ENCODE peak calls at places on chromosomes 12 and 14, in four cellular contexts. One of them, this sample, is unnamed.

GRCh38 chr12:4821000-4821399 is 88.7 kb upstream of the KCNA1 start:
- DNase-seq in tibial artery: no peak
- DNase-seq in right cardiac atrium: no peak
- DNase-seq in dorsolateral prefrontal cortex: no peak
- DNase-seq in this sample: no peak

GRCh38 chr14:42140001-42140400 is 533.3 kb downstream of the LRFN5 start:
- DNase-seq in tibial artery: no peak
- DNase-seq in right cardiac atrium: no peak
- DNase-seq in dorsolateral prefrontal cortex: no peak
- DNase-seq in this sample: no peak

GRCh38 chr12:128786741-128787391 is 36.9 kb downstream of the SLC15A4 start:
- DNase-seq in tibial artery: no peak
- DNase-seq in dorsolateral prefrontal cortex: no peak
- DNase-seq in right cardiac atrium: no peak
- DNase-seq in this sample: no peak

GRCh38 chr12:6373022-6373787 is 2.2 kb downstream of the SCNN1A start:
- DNase-seq in dorsolateral prefrontal cortex: no peak
- DNase-seq in right cardiac atrium: no peak
- DNase-seq in tibial artery: no peak
- DNase-seq in this sample: no peak

GRCh38 chr12:132485619-132486018 is 4.3 kb upstream of the FBRSL1 start:
- DNase-seq in dorsolateral prefrontal cortex: no peak
- DNase-seq in right cardiac atrium: peak; percentile 1
- DNase-seq in tibial artery: no peak
- DNase-seq in this sample: no peak

GRCh38 chr14:64940336-64940910 is 2.1 kb downstream of the GPX2 start:
- DNase-seq in dorsolateral prefrontal cortex: no peak
- DNase-seq in right cardiac atrium: no peak
- DNase-seq in tibial artery: no peak
- DNase-seq in this sample: no peak

GRCh38 chr12:24095245-24095644 is 145.8 kb upstream of the SOX5 start:
- DNase-seq in dorsolateral prefrontal cortex: no peak
- DNase-seq in tibial artery: no peak
- DNase-seq in right cardiac atrium: no peak
- DNase-seq in this sample: no peak

GRCh38 chr14:58776516-58776915 is 138.8 kb downstream of the DACT1 start:
- DNase-seq in right cardiac atrium: no peak
- DNase-seq in tibial artery: no peak
- DNase-seq in dorsolateral prefrontal cortex: no peak
- DNase-seq in this sample: no peak

GRCh38 chr12:39006286-39006685 is 100.9 kb upstream of the CPNE8 start:
- DNase-seq in tibial artery: no peak
- DNase-seq in dorsolateral prefrontal cortex: no peak
- DNase-seq in right cardiac atrium: no peak
- DNase-seq in this sample: no peak

GRCh38 chr14:50862171-50862570 is 9.7 kb upstream of the ABHD12B start:
- DNase-seq in tibial artery: no peak
- DNase-seq in right cardiac atrium: no peak
- DNase-seq in dorsolateral prefrontal cortex: no peak
- DNase-seq in this sample: no peak

GRCh38 chr14:37051153-37051552 is 121.3 kb downstream of the SLC25A21 start:
- DNase-seq in tibial artery: no peak
- DNase-seq in right cardiac atrium: no peak
- DNase-seq in dorsolateral prefrontal cortex: no peak
- DNase-seq in this sample: no peak

GRCh38 chr12:112185093-112185923 is 59.9 kb downstream of the TRAFD1 start:
- DNase-seq in tibial artery: no peak
- DNase-seq in dorsolateral prefrontal cortex: no peak
- DNase-seq in right cardiac atrium: no peak
- DNase-seq in this sample: no peak

GRCh38 chr14:89407856-89408255 is 9.2 kb downstream of the FOXN3 start:
- DNase-seq in tibial artery: no peak
- DNase-seq in right cardiac atrium: no peak
- DNase-seq in dorsolateral prefrontal cortex: no peak
- DNase-seq in this sample: no peak

GRCh38 chr14:35244542-35244941 is 47.6 kb upstream of the PSMA6 start:
- DNase-seq in dorsolateral prefrontal cortex: no peak
- DNase-seq in right cardiac atrium: no peak
- DNase-seq in tibial artery: no peak
- DNase-seq in this sample: no peak

GRCh38 chr12:41944241-41944640 is 200.4 kb downstream of the GXYLT1 start:
- DNase-seq in right cardiac atrium: no peak
- DNase-seq in dorsolateral prefrontal cortex: no peak
- DNase-seq in tibial artery: no peak
- DNase-seq in this sample: no peak

GRCh38 chr12:1474567-1475153 is 119.7 kb downstream of the FBXL14 start:
- DNase-seq in tibial artery: no peak
- DNase-seq in right cardiac atrium: no peak
- DNase-seq in dorsolateral prefrontal cortex: no peak
- DNase-seq in this sample: no peak

GRCh38 chr14:68780358-68781160 is 12.3 kb downstream of the ZFP36L1 start:
- DNase-seq in dorsolateral prefrontal cortex: no peak
- DNase-seq in right cardiac atrium: peak; percentile 82
- DNase-seq in tibial artery: peak; percentile 84
- DNase-seq in this sample: peak; percentile 69

GRCh38 chr14:48936352-48936751 is 649.8 kb downstream of the RPS29 start:
- DNase-seq in dorsolateral prefrontal cortex: no peak
- DNase-seq in tibial artery: no peak
- DNase-seq in right cardiac atrium: no peak
- DNase-seq in this sample: no peak

GRCh38 chr12:124440841-124441381 is 126.5 kb downstream of the NCOR2 start:
- DNase-seq in dorsolateral prefrontal cortex: no peak
- DNase-seq in right cardiac atrium: peak; percentile 54
- DNase-seq in tibial artery: no peak
- DNase-seq in this sample: no peak

GRCh38 chr12:45989857-45990467 is 412 bp downstream of the SCAF11 start:
- DNase-seq in tibial artery: peak; percentile 85
- DNase-seq in right cardiac atrium: peak; percentile 72
- DNase-seq in dorsolateral prefrontal cortex: peak; percentile 44
- DNase-seq in this sample: peak; percentile 75

GRCh38 chr12:57522887-57523705 is 472 bp downstream of the MBD6 start:
- DNase-seq in dorsolateral prefrontal cortex: no peak
- DNase-seq in tibial artery: peak; percentile 85
- DNase-seq in right cardiac atrium: peak; percentile 70
- DNase-seq in this sample: peak; percentile 86

GRCh38 chr12:22518998-22519397 is 25.3 kb downstream of the C2CD5 start:
- DNase-seq in tibial artery: no peak
- DNase-seq in right cardiac atrium: no peak
- DNase-seq in dorsolateral prefrontal cortex: no peak
- DNase-seq in this sample: no peak

GRCh38 chr14:99736600-99737371 is 52.7 kb downstream of the CYP46A1 start:
- DNase-seq in right cardiac atrium: peak; percentile 74
- DNase-seq in dorsolateral prefrontal cortex: no peak
- DNase-seq in tibial artery: no peak
- DNase-seq in this sample: no peak

GRCh38 chr14:90720832-90721231 is 95.4 kb downstream of the TTC7B start:
- DNase-seq in dorsolateral prefrontal cortex: no peak
- DNase-seq in right cardiac atrium: no peak
- DNase-seq in tibial artery: no peak
- DNase-seq in this sample: no peak

GRCh38 chr14:38721822-38722431 is 381.1 kb downstream of the SEC23A start:
- DNase-seq in dorsolateral prefrontal cortex: peak; percentile 37
- DNase-seq in tibial artery: peak; percentile 77
- DNase-seq in right cardiac atrium: peak; percentile 38
- DNase-seq in this sample: peak; percentile 46

GRCh38 chr12:46153267-46153872 is 115.5 kb downstream of the SLC38A1 start:
- DNase-seq in dorsolateral prefrontal cortex: no peak
- DNase-seq in tibial artery: no peak
- DNase-seq in right cardiac atrium: no peak
- DNase-seq in this sample: no peak

GRCh38 chr12:44654641-44655625 is 221.2 kb downstream of the NELL2 start:
- DNase-seq in tibial artery: no peak
- DNase-seq in dorsolateral prefrontal cortex: no peak
- DNase-seq in right cardiac atrium: no peak
- DNase-seq in this sample: no peak

GRCh38 chr12:79155703-79156102 is 291.1 kb downstream of the SYT1 start:
- DNase-seq in tibial artery: no peak
- DNase-seq in dorsolateral prefrontal cortex: no peak
- DNase-seq in right cardiac atrium: no peak
- DNase-seq in this sample: no peak

GRCh38 chr14:62409909-62410308 is 635.3 kb downstream of the KCNH5 start:
- DNase-seq in dorsolateral prefrontal cortex: no peak
- DNase-seq in tibial artery: no peak
- DNase-seq in right cardiac atrium: no peak
- DNase-seq in this sample: no peak

GRCh38 chr12:106109168-106109910 is 29.4 kb downstream of the NUAK1 start:
- DNase-seq in right cardiac atrium: no peak
- DNase-seq in dorsolateral prefrontal cortex: no peak
- DNase-seq in tibial artery: no peak
- DNase-seq in this sample: no peak

DNA sequence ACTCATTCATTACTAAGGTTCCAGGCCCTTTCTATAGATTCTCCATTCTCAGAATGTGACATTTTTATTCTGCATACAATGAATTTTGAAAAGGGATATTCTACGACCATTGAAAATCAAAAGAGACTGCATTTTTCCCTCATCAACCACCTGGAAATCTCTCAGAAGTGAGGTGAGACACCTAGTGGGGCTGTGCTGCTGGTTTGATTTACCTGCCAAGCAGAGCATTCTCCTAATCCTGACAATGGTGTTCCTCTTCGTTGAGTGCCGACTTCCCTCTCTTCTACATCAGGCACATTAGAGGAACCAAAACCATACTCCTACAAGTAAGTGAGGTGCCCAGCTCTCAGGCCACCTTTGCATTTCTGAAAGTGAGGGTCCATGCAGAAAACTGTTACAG is 14.9 kb downstream of the CKB start:
- DNase-seq in tibial artery: no peak
- DNase-seq in dorsolateral prefrontal cortex: no peak
- DNase-seq in right cardiac atrium: no peak
- DNase-seq in this sample: no peak
- H3K4me3 ChIP-seq in tibial artery: no peak overlapping the region
- H3K4me3 ChIP-seq in dorsolateral prefrontal cortex: no peak overlapping the region
- H3K4me3 ChIP-seq in right cardiac atrium: no peak overlapping the region
- H3K4me3 ChIP-seq in this sample: no peak overlapping the region

GRCh38 chr12:11813422-11813813 is 163.9 kb downstream of the ETV6 start:
- DNase-seq in tibial artery: no peak
- DNase-seq in right cardiac atrium: no peak
- DNase-seq in dorsolateral prefrontal cortex: no peak
- DNase-seq in this sample: no peak
- H3K27ac ChIP-seq in tibial artery: peak overlapping the region; percentile 77
- H3K27ac ChIP-seq in right cardiac atrium: peak overlapping the region; percentile 49
- H3K27ac ChIP-seq in dorsolateral prefrontal cortex: peak overlapping the region; percentile 94
- H3K27ac ChIP-seq in this sample: peak overlapping the region; percentile 99

DNA sequence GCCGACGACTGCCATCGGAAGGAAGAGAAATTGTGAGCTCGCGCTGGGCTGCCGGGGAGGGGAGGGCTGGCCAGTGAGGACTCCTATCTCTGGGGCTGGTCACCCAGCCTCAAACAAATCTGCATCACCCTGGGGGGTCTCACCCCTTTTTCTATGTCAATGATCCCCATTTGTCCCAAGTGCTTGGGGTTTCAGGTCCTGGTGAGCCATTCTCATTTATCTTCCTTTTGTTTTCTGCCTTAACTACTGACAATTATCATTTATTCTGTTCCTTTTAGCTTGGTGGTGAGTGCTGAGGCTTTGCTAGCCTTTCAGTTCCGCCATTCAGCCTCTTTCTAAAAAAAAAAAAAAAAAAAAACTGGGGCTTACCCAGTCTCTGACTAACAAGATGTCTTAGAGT is 22.8 kb upstream of the USP44 start:
- DNase-seq in dorsolateral prefrontal cortex: no peak
- DNase-seq in right cardiac atrium: no peak
- DNase-seq in tibial artery: no peak
- DNase-seq in this sample: no peak
- H3K4me3 ChIP-seq in dorsolateral prefrontal cortex: no peak overlapping the region
- H3K4me3 ChIP-seq in right cardiac atrium: no peak overlapping the region
- H3K4me3 ChIP-seq in tibial artery: no peak overlapping the region
- H3K4me3 ChIP-seq in this sample: no peak overlapping the region

GRCh38 chr14:95256011-95256775 is 63.5 kb downstream of the CLMN start:
- DNase-seq in right cardiac atrium: no peak
- DNase-seq in tibial artery: no peak
- DNase-seq in dorsolateral prefrontal cortex: no peak
- DNase-seq in this sample: no peak
- H3K27ac ChIP-seq in right cardiac atrium: no peak overlapping the region
- H3K27ac ChIP-seq in tibial artery: no peak overlapping the region
- H3K27ac ChIP-seq in dorsolateral prefrontal cortex: peak overlapping the region; percentile 31
- H3K27ac ChIP-seq in this sample: no peak overlapping the region

GRCh38 chr14:95531473-95531872 is 3.4 kb upstream of the GLRX5 start:
- DNase-seq in dorsolateral prefrontal cortex: no peak
- DNase-seq in tibial artery: no peak
- DNase-seq in right cardiac atrium: no peak
- DNase-seq in this sample: no peak
- H3K4me3 ChIP-seq in dorsolateral prefrontal cortex: no peak overlapping the region
- H3K4me3 ChIP-seq in tibial artery: no peak overlapping the region
- H3K4me3 ChIP-seq in right cardiac atrium: no peak overlapping the region
- H3K4me3 ChIP-seq in this sample: no peak overlapping the region

GRCh38 chr12:51975196-51975595 is 23.7 kb downstream of the ACVR1B start:
- DNase-seq in tibial artery: no peak
- DNase-seq in right cardiac atrium: no peak
- DNase-seq in dorsolateral prefrontal cortex: no peak
- DNase-seq in this sample: no peak

GRCh38 chr12:51977320-51977753 is 25.8 kb downstream of the ACVR1B start:
- DNase-seq in right cardiac atrium: no peak
- DNase-seq in dorsolateral prefrontal cortex: no peak
- DNase-seq in tibial artery: no peak
- DNase-seq in this sample: no peak

GRCh38 chr12:51974646-51975045 is 23.1 kb downstream of the ACVR1B start:
- DNase-seq in right cardiac atrium: no peak
- DNase-seq in dorsolateral prefrontal cortex: no peak
- DNase-seq in tibial artery: no peak
- DNase-seq in this sample: no peak

GRCh38 chr12:51973560-51973959 is 22.1 kb downstream of the ACVR1B start:
- DNase-seq in tibial artery: no peak
- DNase-seq in right cardiac atrium: no peak
- DNase-seq in dorsolateral prefrontal cortex: no peak
- DNase-seq in this sample: no peak

GRCh38 chr12:51976376-51977160 is 25.1 kb downstream of the ACVR1B start:
- DNase-seq in right cardiac atrium: no peak
- DNase-seq in dorsolateral prefrontal cortex: no peak
- DNase-seq in tibial artery: no peak
- DNase-seq in this sample: no peak
- H3K27ac ChIP-seq in right cardiac atrium: no peak overlapping the region
- H3K27ac ChIP-seq in dorsolateral prefrontal cortex: no peak overlapping the region
- H3K27ac ChIP-seq in tibial artery: no peak overlapping the region
- H3K27ac ChIP-seq in this sample: no peak overlapping the region

GRCh38 chr12:25387136-25388050 is 136.7 kb upstream of the KRAS start:
- DNase-seq in dorsolateral prefrontal cortex: peak; percentile 43
- DNase-seq in tibial artery: peak; percentile 91
- DNase-seq in right cardiac atrium: peak; percentile 80
- DNase-seq in this sample: peak; percentile 82
- H3K4me3 ChIP-seq in dorsolateral prefrontal cortex: peak overlapping the region; percentile 79
- H3K4me3 ChIP-seq in tibial artery: peak overlapping the region; percentile 74
- H3K4me3 ChIP-seq in right cardiac atrium: peak overlapping the region; percentile 61
- H3K4me3 ChIP-seq in this sample: peak overlapping the region; percentile 58